ENCODE peak calls at places on chromosomes 7 and 10, in six cellular contexts. B is IMR-90, F is HepG2, C is A549, T is K562, P is GM12878. Y is an unnamed sample.

GRCh38 chr10:819326-819725 is 112.2 kb downstream of the LARP4B start:
- DNase-seq in B (peak; percentile 55), F (no peak), C (no peak), T (no peak), P (no peak), Y (no peak)

GRCh38 chr7:47724335-47724982 is 142.5 kb upstream of the TNS3 start:
- DNase-seq in B (peak; percentile 96), F (peak; percentile 83), C (no peak), T (no peak), P (no peak), Y (peak; percentile 22)

GRCh38 chr10:80187465-80188409 is 17.6 kb downstream of the ANXA11 start:
- DNase-seq in B (no peak), F (peak; percentile 13), C (no peak), T (peak; percentile 73), P (peak; percentile 56), Y (no peak)

GRCh38 chr10:131035779-131036178 is 275.7 kb downstream of the TCERG1L start:
- DNase-seq in B (no peak), F (no peak), C (no peak), T (no peak), P (no peak), Y (no peak)

GRCh38 chr10:102752266-102752930 is 8.7 kb downstream of the WBP1L start:
- DNase-seq in B (peak; percentile 83), F (peak; percentile 51), C (no peak), T (no peak), P (no peak), Y (no peak)

GRCh38 chr7:134140889-134141867 is 14.0 kb downstream of the LRGUK start:
- DNase-seq in B (peak; percentile 51), F (peak; percentile 34), C (peak; percentile 93), T (peak; percentile 89), P (no peak), Y (peak; percentile 75)

GRCh38 chr10:130470973-130471372 is 334.8 kb downstream of the GLRX3 start:
- DNase-seq in B (no peak), F (no peak), C (no peak), T (no peak), P (no peak), Y (no peak)

GRCh38 chr7:142488842-142489241 is 231.0 kb upstream of the PRSS58 start:
- DNase-seq in B (no peak), F (no peak), C (no peak), T (no peak), P (no peak), Y (no peak)

GRCh38 chr7:20075992-20076813 is 141.0 kb downstream of the MACC1 start:
- DNase-seq in B (no peak), F (no peak), C (no peak), T (no peak), P (no peak), Y (no peak)

GRCh38 chr10:77021966-77022365 is 615.6 kb downstream of the KCNMA1 start:
- DNase-seq in B (no peak), F (no peak), C (no peak), T (no peak), P (no peak), Y (no peak)

DNA sequence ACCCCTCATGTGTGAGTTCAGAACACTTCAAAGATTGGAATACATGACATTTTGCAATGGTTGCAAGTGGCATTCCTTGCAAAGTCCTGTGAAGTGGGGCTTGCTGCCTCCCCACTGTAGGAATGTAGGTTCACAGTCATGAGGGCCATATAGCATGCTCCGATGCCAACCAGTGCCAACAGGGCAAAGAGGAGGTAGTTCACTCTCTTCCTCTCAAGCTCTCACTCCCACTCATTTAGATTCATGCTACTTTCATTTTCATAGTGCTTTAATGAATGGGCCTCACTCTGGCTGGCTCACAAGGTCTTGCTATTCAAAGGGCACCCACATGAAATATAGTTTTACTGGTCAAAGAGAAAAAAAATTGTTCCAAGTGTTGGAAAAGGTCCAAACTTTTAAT is 169.9 kb upstream of the AOAH start:
- DNase-seq in B (no peak), F (no peak), C (no peak), T (no peak), P (no peak), Y (no peak)
- TF ChIP-seq BHLHE40 in B (no peak), F (no peak), C (no peak), T (no peak), P (no peak), Y (no peak)

GRCh38 chr7:96707901-96708774 is 1.5 kb downstream of the SEM1 start:
- DNase-seq in B (no peak), F (no peak), C (no peak), T (no peak), P (no peak), Y (no peak)
- TF ChIP-seq BHLHE40 in B (no peak), F (no peak), C (no peak), T (no peak), P (no peak), Y (no peak)

DNA sequence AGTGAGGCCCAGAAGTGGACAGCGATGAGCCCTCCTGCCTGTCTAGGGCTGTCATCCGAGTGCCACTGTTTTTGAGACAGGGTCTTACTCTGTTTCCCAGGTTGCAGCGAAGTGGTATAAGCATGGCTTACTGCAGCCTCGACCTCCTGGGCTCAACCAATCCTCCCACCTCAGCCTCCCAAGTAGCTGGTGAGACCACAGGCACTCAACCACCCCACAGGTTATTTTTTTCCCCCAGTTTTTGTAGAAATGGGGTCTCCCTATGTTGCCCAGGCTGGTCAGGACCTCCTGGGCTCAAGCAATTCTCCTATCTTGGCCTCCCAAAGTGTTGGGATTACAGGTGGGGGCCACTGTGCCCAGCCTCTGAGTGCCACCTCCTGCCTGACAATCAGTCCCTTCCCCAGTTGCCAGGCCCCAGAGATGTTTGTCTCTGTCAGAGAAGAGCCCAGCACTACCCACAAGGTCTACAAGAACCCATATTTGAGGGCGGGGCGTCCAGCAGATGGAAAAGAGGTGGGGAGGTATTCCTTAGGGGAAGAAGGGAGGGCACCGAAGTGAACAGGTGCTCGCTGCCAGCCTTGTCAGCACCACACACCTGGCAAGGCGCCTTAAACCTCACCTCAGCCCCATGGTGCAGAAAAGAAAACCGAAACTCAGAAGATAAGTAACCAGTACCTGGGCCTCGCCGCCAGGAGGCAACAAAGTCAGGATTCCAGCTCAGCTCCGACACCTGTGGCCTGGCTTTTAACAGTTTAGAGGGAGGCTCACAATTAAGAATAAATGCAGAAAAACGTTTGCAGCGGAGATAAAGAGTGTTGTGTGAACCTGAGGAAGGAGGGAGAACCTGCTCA is 77.4 kb upstream of the ANLN start:
- DNase-seq in B (no peak), F (peak; percentile 53), C (no peak), T (peak; percentile 70), P (no peak), Y (no peak)
- TF ChIP-seq BHLHE40 in B (no peak), F (no peak), C (no peak), T (no peak), P (no peak), Y (no peak)

DNA sequence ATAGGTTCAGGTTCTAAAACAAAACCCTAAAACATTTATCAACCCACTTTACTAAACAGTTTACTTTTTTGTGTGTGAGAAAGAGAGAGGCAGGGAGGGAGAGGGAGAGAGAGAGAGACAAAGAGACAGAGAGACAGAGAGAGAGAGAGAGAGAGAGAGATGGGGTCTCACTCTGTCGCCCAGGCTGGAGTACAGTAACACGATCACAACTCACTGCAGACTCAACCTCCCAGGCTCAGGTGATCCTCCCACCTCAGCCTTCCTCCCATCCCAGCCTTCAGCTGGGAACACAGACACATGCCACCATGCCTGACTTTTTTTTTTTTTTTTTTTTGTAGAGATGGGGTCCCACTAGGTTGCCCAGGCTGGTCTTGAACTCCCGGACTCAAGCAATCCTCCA is 52.9 kb downstream of the PARD3 start:
- DNase-seq in B (no peak), F (no peak), C (no peak), T (no peak), P (no peak), Y (no peak)
- TF ChIP-seq BHLHE40 in B (no peak), F (no peak), C (no peak), T (no peak), P (no peak), Y (no peak)

GRCh38 chr7:116403265-116403664 is 96.3 kb upstream of the CAV2 start:
- DNase-seq in B (peak; percentile 46), F (no peak), C (no peak), T (no peak), P (no peak), Y (no peak)

GRCh38 chr7:116398672-116399071 is 100.9 kb upstream of the CAV2 start:
- DNase-seq in B (no peak), F (no peak), C (no peak), T (no peak), P (no peak), Y (no peak)

GRCh38 chr7:116400526-116400925 is 99.0 kb upstream of the CAV2 start:
- DNase-seq in B (no peak), F (no peak), C (no peak), T (no peak), P (no peak), Y (no peak)

GRCh38 chr7:116401711-116402110 is 97.8 kb upstream of the CAV2 start:
- DNase-seq in B (no peak), F (no peak), C (no peak), T (no peak), P (no peak), Y (no peak)

DNA sequence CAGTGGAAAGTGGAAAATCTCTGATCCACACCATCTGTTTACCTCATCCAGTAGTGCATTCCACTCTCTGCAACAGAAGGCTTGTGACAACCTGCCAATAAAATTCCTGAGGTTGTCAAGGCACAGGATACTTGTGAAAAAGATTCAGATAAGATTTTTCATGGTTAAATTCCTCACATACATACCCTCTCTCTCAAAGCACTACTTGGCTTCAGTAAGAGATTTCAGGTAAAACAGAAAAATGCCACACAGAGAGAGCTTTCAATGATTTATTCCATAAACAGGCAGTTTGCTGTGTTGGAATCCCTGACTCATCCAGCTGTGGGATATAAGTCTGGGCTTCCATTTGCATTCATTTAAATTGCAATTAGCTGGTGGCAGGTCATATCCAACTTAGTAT is 99.7 kb upstream of the CAV2 start:
- DNase-seq in B (peak; percentile 64), F (no peak), C (no peak), T (no peak), P (no peak), Y (no peak)
- TF ChIP-seq BHLHE40 in B (no peak), F (no peak), C (no peak), T (no peak), P (no peak), Y (no peak)